ENCODE peak calls at places on chromosomes 3 and 15, in five cellular contexts. One of them, this sample, is unnamed.

GRCh38 chr3:101963902-101964362 is 114.6 kb downstream of the NFKBIZ start:
- DNase-seq in GM12892: no peak
- DNase-seq in SK-N-SH: no peak
- DNase-seq in H1: no peak
- DNase-seq in HepG2: no peak
- DNase-seq in this sample: no peak

GRCh38 chr3:102745881-102746280 is 311.1 kb downstream of the ZPLD1 start:
- DNase-seq in GM12892: no peak
- DNase-seq in SK-N-SH: no peak
- DNase-seq in H1: no peak
- DNase-seq in HepG2: no peak
- DNase-seq in this sample: no peak

GRCh38 chr15:60583194-60583593 is 104.3 kb upstream of the ICE2 start:
- DNase-seq in GM12892: no peak
- DNase-seq in SK-N-SH: no peak
- DNase-seq in H1: no peak
- DNase-seq in HepG2: no peak
- DNase-seq in this sample: no peak

GRCh38 chr15:72168131-72168825 is 29.3 kb downstream of the GRAMD2A start:
- DNase-seq in GM12892: no peak
- DNase-seq in SK-N-SH: no peak
- DNase-seq in H1: no peak
- DNase-seq in HepG2: no peak
- DNase-seq in this sample: no peak

GRCh38 chr15:94352940-94353820 is 121.8 kb downstream of the MCTP2 start:
- DNase-seq in GM12892: no peak
- DNase-seq in SK-N-SH: no peak
- DNase-seq in H1: no peak
- DNase-seq in HepG2: peak; percentile 45
- DNase-seq in this sample: no peak

GRCh38 chr3:193843447-193844301 is 250.7 kb downstream of the OPA1 start:
- DNase-seq in GM12892: no peak
- DNase-seq in SK-N-SH: no peak
- DNase-seq in H1: no peak
- DNase-seq in HepG2: peak; percentile 70
- DNase-seq in this sample: no peak

GRCh38 chr15:101795455-101795854 is 7.9 kb upstream of the OR4F6 start:
- DNase-seq in GM12892: no peak
- DNase-seq in SK-N-SH: no peak
- DNase-seq in H1: no peak
- DNase-seq in HepG2: no peak
- DNase-seq in this sample: no peak

GRCh38 chr3:192501427-192501826 is 225.9 kb downstream of the FGF12 start:
- DNase-seq in GM12892: no peak
- DNase-seq in SK-N-SH: no peak
- DNase-seq in H1: no peak
- DNase-seq in HepG2: no peak
- DNase-seq in this sample: no peak

GRCh38 chr15:66703540-66703941 is 1.5 kb downstream of the SMAD6 start:
- DNase-seq in GM12892: peak; percentile 47
- DNase-seq in SK-N-SH: peak; percentile 75
- DNase-seq in H1: no peak
- DNase-seq in HepG2: no peak
- DNase-seq in this sample: peak; percentile 47

GRCh38 chr15:31171731-31172130 is 70.2 kb upstream of the TRPM1 start:
- DNase-seq in GM12892: no peak
- DNase-seq in SK-N-SH: no peak
- DNase-seq in H1: no peak
- DNase-seq in HepG2: no peak
- DNase-seq in this sample: no peak

GRCh38 chr3:11161666-11162065 is 7.4 kb downstream of the HRH1 start:
- DNase-seq in GM12892: no peak
- DNase-seq in SK-N-SH: no peak
- DNase-seq in H1: no peak
- DNase-seq in HepG2: no peak
- DNase-seq in this sample: no peak

GRCh38 chr15:83545803-83546534 is 98.8 kb downstream of the SH3GL3 start:
- DNase-seq in GM12892: no peak
- DNase-seq in SK-N-SH: no peak
- DNase-seq in H1: no peak
- DNase-seq in HepG2: no peak
- DNase-seq in this sample: no peak

GRCh38 chr15:72532991-72533601 is 59.0 kb downstream of the ARIH1 start:
- DNase-seq in GM12892: no peak
- DNase-seq in SK-N-SH: no peak
- DNase-seq in H1: no peak
- DNase-seq in HepG2: peak; percentile 12
- DNase-seq in this sample: no peak

GRCh38 chr15:40048155-40048792 is 9.3 kb upstream of the SRP14 start:
- DNase-seq in GM12892: no peak
- DNase-seq in SK-N-SH: no peak
- DNase-seq in H1: peak; percentile 39
- DNase-seq in HepG2: no peak
- DNase-seq in this sample: no peak

GRCh38 chr3:185537369-185537970 is 14.9 kb downstream of the LIPH start:
- DNase-seq in GM12892: peak; percentile 59
- DNase-seq in SK-N-SH: no peak
- DNase-seq in H1: no peak
- DNase-seq in HepG2: peak; percentile 10
- DNase-seq in this sample: peak; percentile 61

GRCh38 chr15:25684521-25685215 is 178.5 kb downstream of the ATP10A start:
- DNase-seq in GM12892: no peak
- DNase-seq in SK-N-SH: no peak
- DNase-seq in H1: no peak
- DNase-seq in HepG2: no peak
- DNase-seq in this sample: no peak

GRCh38 chr3:129604942-129605592 is 1.4 kb downstream of the PLXND1 start:
- DNase-seq in GM12892: no peak
- DNase-seq in SK-N-SH: peak; percentile 78
- DNase-seq in H1: peak; percentile 60
- DNase-seq in HepG2: no peak
- DNase-seq in this sample: no peak

GRCh38 chr3:66405701-66406091 is 95.1 kb downstream of the LRIG1 start:
- DNase-seq in GM12892: no peak
- DNase-seq in SK-N-SH: no peak
- DNase-seq in H1: no peak
- DNase-seq in HepG2: no peak
- DNase-seq in this sample: no peak

GRCh38 chr3:63278171-63278999 is at the start of gene SYNPR:
- DNase-seq in GM12892: no peak
- DNase-seq in SK-N-SH: peak; percentile 80
- DNase-seq in H1: peak; percentile 77
- DNase-seq in HepG2: no peak
- DNase-seq in this sample: no peak

GRCh38 chr15:73965094-73965729 is 26.9 kb downstream of the STOML1 start:
- DNase-seq in GM12892: no peak
- DNase-seq in SK-N-SH: no peak
- DNase-seq in H1: no peak
- DNase-seq in HepG2: no peak
- DNase-seq in this sample: no peak
- TF ChIP-seq TAF1 in GM12892: no peak
- TF ChIP-seq TAF1 in SK-N-SH: no peak
- TF ChIP-seq TAF1 in H1: no peak
- TF ChIP-seq TAF1 in HepG2: no peak
- TF ChIP-seq TAF1 in this sample: no peak

GRCh38 chr3:143951351-143951971 is 20.2 kb upstream of the DIPK2A start:
- DNase-seq in GM12892: no peak
- DNase-seq in SK-N-SH: peak; percentile 11
- DNase-seq in H1: no peak
- DNase-seq in HepG2: peak; percentile 34
- DNase-seq in this sample: no peak
- TF ChIP-seq TAF1 in GM12892: no peak
- TF ChIP-seq TAF1 in SK-N-SH: no peak
- TF ChIP-seq TAF1 in H1: no peak
- TF ChIP-seq TAF1 in HepG2: no peak
- TF ChIP-seq TAF1 in this sample: no peak

GRCh38 chr3:31240013-31240412 is 292.7 kb upstream of the STT3B start:
- DNase-seq in GM12892: no peak
- DNase-seq in SK-N-SH: no peak
- DNase-seq in H1: no peak
- DNase-seq in HepG2: no peak
- DNase-seq in this sample: no peak
- TF ChIP-seq TAF1 in GM12892: no peak
- TF ChIP-seq TAF1 in SK-N-SH: no peak
- TF ChIP-seq TAF1 in H1: no peak
- TF ChIP-seq TAF1 in HepG2: no peak
- TF ChIP-seq TAF1 in this sample: no peak

GRCh38 chr3:64353256-64353655 is 128.0 kb upstream of the PRICKLE2 start:
- DNase-seq in GM12892: no peak
- DNase-seq in SK-N-SH: no peak
- DNase-seq in H1: no peak
- DNase-seq in HepG2: no peak
- DNase-seq in this sample: no peak
- TF ChIP-seq TAF1 in GM12892: no peak
- TF ChIP-seq TAF1 in SK-N-SH: no peak
- TF ChIP-seq TAF1 in H1: no peak
- TF ChIP-seq TAF1 in HepG2: no peak
- TF ChIP-seq TAF1 in this sample: no peak

DNA sequence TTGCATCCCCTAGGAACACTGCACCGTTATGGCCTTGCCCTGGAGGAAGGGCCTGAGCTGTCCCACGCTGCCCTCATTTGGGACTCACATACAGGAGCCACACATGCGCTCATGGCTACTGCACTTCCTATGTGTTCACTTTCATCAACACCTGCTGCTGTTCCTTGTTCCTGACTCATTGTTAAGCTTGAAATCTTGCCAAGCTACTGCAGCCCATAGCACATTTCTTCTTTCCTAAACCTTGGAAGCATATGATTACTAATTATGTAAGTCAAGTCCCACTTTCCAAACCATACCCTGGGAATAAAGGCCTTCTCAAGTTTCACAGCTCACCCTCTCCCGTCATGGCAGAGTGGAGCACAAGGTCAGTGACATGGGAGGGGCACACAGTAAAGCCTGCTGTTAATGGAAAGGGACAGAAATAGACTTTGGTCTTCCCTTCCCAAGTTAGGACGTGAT is 307.9 kb downstream of the CLSTN2 start:
- DNase-seq in GM12892: no peak
- DNase-seq in SK-N-SH: no peak
- DNase-seq in H1: no peak
- DNase-seq in HepG2: no peak
- DNase-seq in this sample: no peak
- TF ChIP-seq TAF1 in GM12892: no peak
- TF ChIP-seq TAF1 in SK-N-SH: no peak
- TF ChIP-seq TAF1 in H1: no peak
- TF ChIP-seq TAF1 in HepG2: no peak
- TF ChIP-seq TAF1 in this sample: no peak

GRCh38 chr3:87127286-87127685 is 99.8 kb upstream of the CHMP2B start:
- DNase-seq in GM12892: no peak
- DNase-seq in SK-N-SH: no peak
- DNase-seq in H1: no peak
- DNase-seq in HepG2: no peak
- DNase-seq in this sample: no peak
- TF ChIP-seq TAF1 in GM12892: no peak
- TF ChIP-seq TAF1 in SK-N-SH: no peak
- TF ChIP-seq TAF1 in H1: no peak
- TF ChIP-seq TAF1 in HepG2: no peak
- TF ChIP-seq TAF1 in this sample: no peak

DNA sequence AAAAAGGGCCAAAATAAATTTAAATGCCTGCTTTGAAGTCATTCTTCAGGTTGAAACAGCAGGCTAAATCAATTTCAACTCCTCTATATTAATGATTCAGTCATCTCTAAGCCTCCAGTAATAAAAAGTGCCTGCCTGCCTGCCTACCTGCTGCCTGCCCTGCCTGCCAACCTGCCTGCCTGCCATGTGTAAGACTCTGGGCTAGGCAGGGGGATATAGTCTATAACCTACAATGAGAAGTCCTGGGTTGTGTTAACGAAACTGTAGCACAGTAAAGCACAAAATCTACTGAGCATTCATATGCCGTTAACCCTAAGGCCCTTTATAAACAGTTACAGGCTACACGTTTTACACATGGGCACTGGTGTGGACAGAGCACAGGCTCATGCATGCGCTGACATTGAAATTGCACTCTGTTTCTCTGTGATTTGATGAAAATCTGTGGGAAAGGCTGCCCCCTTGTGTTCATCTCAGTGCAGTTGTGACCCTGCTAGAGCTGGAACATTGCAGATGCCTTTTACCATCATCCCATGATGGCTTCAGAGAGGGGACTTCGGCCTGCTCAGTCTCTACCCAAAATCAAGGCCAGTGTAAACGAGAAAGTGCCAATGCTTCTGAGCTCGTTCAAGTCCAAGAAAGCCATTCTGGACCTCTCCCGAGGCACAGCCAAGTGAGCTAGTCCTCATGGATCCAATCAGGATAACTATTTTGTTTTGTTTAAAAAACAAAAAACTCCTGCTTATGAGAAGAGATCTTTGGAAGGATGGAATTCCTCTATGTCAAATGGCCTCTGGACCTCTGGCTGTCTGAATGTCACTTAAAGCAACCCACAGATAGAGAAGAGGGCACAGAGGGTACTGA is 64.6 kb downstream of the EFL1 start:
- DNase-seq in GM12892: peak; percentile 23
- DNase-seq in SK-N-SH: peak; percentile 64
- DNase-seq in H1: peak; percentile 81
- DNase-seq in HepG2: peak; percentile 56
- DNase-seq in this sample: peak; percentile 17
- TF ChIP-seq TAF1 in GM12892: no peak
- TF ChIP-seq TAF1 in SK-N-SH: no peak
- TF ChIP-seq TAF1 in H1: no peak
- TF ChIP-seq TAF1 in HepG2: no peak
- TF ChIP-seq TAF1 in this sample: no peak

GRCh38 chr15:22947101-22948000 is 32.8 kb downstream of the CYFIP1 start:
- DNase-seq in GM12892: no peak
- DNase-seq in SK-N-SH: no peak
- DNase-seq in H1: no peak
- DNase-seq in HepG2: no peak
- DNase-seq in this sample: no peak

GRCh38 chr15:22942306-22942855 is 37.8 kb downstream of the CYFIP1 start:
- DNase-seq in GM12892: no peak
- DNase-seq in SK-N-SH: no peak
- DNase-seq in H1: no peak
- DNase-seq in HepG2: no peak
- DNase-seq in this sample: no peak

GRCh38 chr15:22942877-22943276 is 37.3 kb downstream of the CYFIP1 start:
- DNase-seq in GM12892: no peak
- DNase-seq in SK-N-SH: no peak
- DNase-seq in H1: no peak
- DNase-seq in HepG2: no peak
- DNase-seq in this sample: no peak

GRCh38 chr15:22944651-22945050 is 35.5 kb downstream of the CYFIP1 start:
- DNase-seq in GM12892: no peak
- DNase-seq in SK-N-SH: no peak
- DNase-seq in H1: no peak
- DNase-seq in HepG2: no peak
- DNase-seq in this sample: no peak

DNA sequence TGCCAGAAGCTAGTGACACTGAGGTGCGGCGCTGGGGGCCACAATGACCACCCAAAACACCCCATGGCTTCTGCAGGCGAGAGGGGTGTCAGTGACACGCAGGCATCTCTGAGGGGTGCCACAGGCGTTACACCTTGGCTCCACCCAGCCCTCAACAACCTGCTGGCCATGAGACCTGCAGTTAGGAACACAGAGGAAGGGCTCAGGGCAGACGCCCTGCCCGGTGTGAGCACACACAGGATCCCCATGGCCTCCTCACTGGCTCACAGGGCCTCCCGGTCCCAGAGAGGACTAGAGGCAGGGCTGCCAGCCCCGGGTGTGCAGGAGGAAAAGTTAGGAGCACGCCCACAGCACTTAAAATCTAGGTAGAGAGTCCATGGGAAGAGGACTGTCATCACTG is 35.1 kb downstream of the CYFIP1 start:
- DNase-seq in GM12892: no peak
- DNase-seq in SK-N-SH: no peak
- DNase-seq in H1: no peak
- DNase-seq in HepG2: no peak
- DNase-seq in this sample: no peak
- TF ChIP-seq TAF1 in GM12892: no peak
- TF ChIP-seq TAF1 in SK-N-SH: no peak
- TF ChIP-seq TAF1 in H1: no peak
- TF ChIP-seq TAF1 in HepG2: no peak
- TF ChIP-seq TAF1 in this sample: no peak

This sample was measured in GM12891.